ENCODE peak calls at places on chromosomes 6 and 20, in six cellular contexts. S is posterior cingulate gyrus; G is neuronal stem cell; Q is stimulated activated CD4-positive, alpha-beta T cell treated with anti-CD3 and anti-CD28 coated beads, TNF-alpha, amount 100 ng/mL, for 1 hour; R is NCI-H774; P is AG08395. L is an unnamed sample.

GRCh38 chr6:38306915-38307314 is 332.8 kb downstream of the BTBD9 start:
- DNase-seq in S (no peak), P (no peak), R (no peak), Q (no peak), G (no peak), L (no peak)

GRCh38 chr6:108561742-108562502 is 1.2 kb downstream of the FOXO3 start:
- DNase-seq in P (no peak), S (no peak), R (no peak), G (peak), Q (no peak), L (no peak)

GRCh38 chr6:152298055-152298647 is 339.0 kb downstream of the SYNE1 start:
- DNase-seq in Q (no peak), S (no peak), P (no peak), G (no peak), R (no peak), L (no peak)

GRCh38 chr6:170074907-170075306 is 216.0 kb downstream of the DLL1 start:
- DNase-seq in G (no peak), R (no peak), P (no peak), Q (no peak), S (peak), L (no peak)

GRCh38 chr6:35407086-35407485 is 45.1 kb upstream of the FANCE start:
- DNase-seq in Q (no peak), R (no peak), S (no peak), G (no peak), P (no peak), L (no peak)

GRCh38 chr6:27136978-27137814 is 110.3 kb upstream of the PRSS16 start:
- DNase-seq in Q (no peak), S (no peak), G (no peak), R (no peak), P (no peak), L (no peak)

GRCh38 chr20:23049933-23050838 is 714 bp upstream of the THBD start:
- DNase-seq in S (no peak), R (no peak), Q (no peak), P (no peak), G (peak), L (no peak)

GRCh38 chr6:163958646-163959045 is 544.1 kb downstream of the QKI start:
- DNase-seq in G (no peak), Q (no peak), R (no peak), P (peak), S (no peak), L (no peak)

GRCh38 chr6:149755300-149756260 is 6.0 kb downstream of the PCMT1 start:
- DNase-seq in Q (no peak), R (no peak), G (no peak), S (no peak), P (no peak), L (no peak)

GRCh38 chr20:5735845-5736530 is 14.2 kb upstream of the SHLD1 start:
- DNase-seq in R (no peak), P (no peak), G (no peak), Q (no peak), S (no peak), L (no peak)

GRCh38 chr6:41689171-41690008 is 46.0 kb downstream of the TFEB start:
- DNase-seq in G (no peak), P (peak), Q (no peak), R (no peak), S (no peak), L (no peak)

GRCh38 chr6:20875369-20875963 is 341.2 kb downstream of the CDKAL1 start:
- DNase-seq in G (no peak), P (no peak), Q (no peak), S (no peak), R (peak), L (no peak)

GRCh38 chr20:33242319-33243100 is 6.7 kb downstream of the BPIFA1 start:
- DNase-seq in P (no peak), R (no peak), G (no peak), S (no peak), Q (no peak), L (no peak)

GRCh38 chr20:33693741-33694645 is 7.8 kb upstream of the E2F1 start:
- DNase-seq in S (peak), G (no peak), R (no peak), P (no peak), Q (no peak), L (no peak)

GRCh38 chr6:141017941-141018340 is 1114.8 kb upstream of the GJE1 start:
- DNase-seq in S (no peak), G (no peak), Q (no peak), R (no peak), P (no peak), L (no peak)

GRCh38 chr6:129498950-129499870 is 210.8 kb downstream of the ARHGAP18 start:
- DNase-seq in R (peak), P (peak), G (peak), S (no peak), Q (no peak), L (no peak)

GRCh38 chr20:51666126-51666525 is 102.1 kb downstream of the ATP9A start:
- DNase-seq in R (no peak), P (no peak), G (no peak), Q (no peak), S (no peak), L (no peak)

GRCh38 chr6:24720131-24720603 is 1.2 kb upstream of the C6orf62 start:
- DNase-seq in P (peak), Q (peak), S (no peak), G (peak), R (peak), L (peak)

GRCh38 chr20:13008761-13009681 is at the start of gene SPTLC3:
- DNase-seq in Q (no peak), G (no peak), S (no peak), P (peak), R (no peak), L (no peak)

GRCh38 chr6:163745566-163746400 is 331.3 kb downstream of the QKI start:
- DNase-seq in P (peak), Q (no peak), R (no peak), S (no peak), G (peak), L (no peak)

GRCh38 chr6:56772737-56773184 is 130.1 kb upstream of the DST start:
- DNase-seq in S (no peak), P (peak), Q (no peak), G (no peak), R (no peak), L (no peak)

GRCh38 chr6:125512621-125513020 is 210.9 kb upstream of the HDDC2 start:
- DNase-seq in P (no peak), R (peak), S (no peak), G (no peak), Q (no peak), L (no peak)

GRCh38 chr6:163883946-163884345 is 469.4 kb downstream of the QKI start:
- DNase-seq in P (no peak), R (no peak), G (no peak), Q (no peak), S (no peak), L (no peak)

GRCh38 chr6:47743744-47744143 is 38.1 kb upstream of the OPN5 start:
- DNase-seq in G (no peak), R (no peak), Q (no peak), P (no peak), S (no peak), L (no peak)

GRCh38 chr6:12075067-12075563 is 63.0 kb downstream of the HIVEP1 start:
- DNase-seq in S (no peak), G (no peak), R (no peak), Q (no peak), P (peak), L (no peak)

GRCh38 chr6:92847988-92848387 is 571.4 kb downstream of the EPHA7 start:
- DNase-seq in Q (no peak), R (no peak), S (no peak), G (no peak), P (no peak), L (no peak)

GRCh38 chr6:167015302-167015701 is 16.1 kb downstream of the CEP43 start:
- DNase-seq in R (no peak), S (no peak), Q (no peak), P (no peak), G (no peak), L (no peak)

GRCh38 chr6:117188627-117189201 is 76.6 kb upstream of the VGLL2 start:
- DNase-seq in G (no peak), R (peak), P (no peak), Q (no peak), S (no peak), L (no peak)

GRCh38 chr6:41966961-41967311 is 25.3 kb upstream of the CCND3 start:
- DNase-seq in G (peak), P (peak), Q (no peak), S (no peak), R (no peak), L (no peak)

GRCh38 chr6:1527098-1527497 is 82.6 kb upstream of the FOXC1 start:
- DNase-seq in S (peak), P (peak), G (no peak), Q (no peak), R (no peak), L (no peak)

GRCh38 chr20:47754301-47754700 is 31.0 kb downstream of the SULF2 start:
- DNase-seq in G (no peak), Q (no peak), R (no peak), S (no peak), P (no peak), L (no peak)

GRCh38 chr6:149190228-149190831 is 127.2 kb upstream of the TAB2 start:
- DNase-seq in S (no peak), R (no peak), Q (no peak), P (no peak), G (no peak), L (peak)

GRCh38 chr20:9294081-9294480 is 220.3 kb upstream of the LAMP5 start:
- DNase-seq in G (no peak), S (no peak), R (no peak), P (peak), Q (no peak), L (no peak)

GRCh38 chr6:131844243-131844841 is 36.5 kb downstream of the ENPP1 start:
- DNase-seq in S (no peak), R (no peak), G (no peak), Q (no peak), P (peak), L (no peak)

GRCh38 chr20:10581823-10582222 is 92.0 kb downstream of the JAG1 start:
- DNase-seq in S (no peak), R (no peak), G (no peak), Q (no peak), P (peak), L (no peak)

GRCh38 chr6:11188161-11188915 is 44.1 kb downstream of the NEDD9 start:
- DNase-seq in S (no peak), R (no peak), G (no peak), P (no peak), Q (no peak), L (no peak)

GRCh38 chr6:47789553-47789952 is 7.7 kb downstream of the OPN5 start:
- DNase-seq in R (no peak), S (no peak), P (no peak), G (no peak), Q (no peak), L (no peak)

GRCh38 chr20:57482148-57482547 is 42.8 kb downstream of the CTCFL start:
- DNase-seq in S (no peak), G (no peak), R (no peak), P (no peak), Q (no peak), L (no peak)